ENCODE peak calls at places on chromosomes 11 and 22, in six cellular contexts. One of them, this sample, is unnamed.

GRCh38 chr11:16610738-16611388 is 127.6 kb upstream of the C11orf58 start:
- DNase-seq in body of pancreas: peak
- DNase-seq in bronchial epithelial cell: no peak
- DNase-seq in brain microvascular endothelial cell: no peak
- DNase-seq in cardiac muscle cell: no peak
- DNase-seq in transverse colon: no peak
- DNase-seq in this sample: no peak

GRCh38 chr11:65446446-65447277 is 24.1 kb downstream of the NEAT1 start:
- DNase-seq in bronchial epithelial cell: peak
- DNase-seq in transverse colon: no peak
- DNase-seq in cardiac muscle cell: peak
- DNase-seq in brain microvascular endothelial cell: peak
- DNase-seq in body of pancreas: no peak
- DNase-seq in this sample: no peak

GRCh38 chr11:9755561-9755960 is 91.7 kb downstream of the SWAP70 start:
- DNase-seq in body of pancreas: no peak
- DNase-seq in cardiac muscle cell: peak
- DNase-seq in brain microvascular endothelial cell: peak
- DNase-seq in transverse colon: no peak
- DNase-seq in bronchial epithelial cell: no peak
- DNase-seq in this sample: peak

GRCh38 chr11:117458275-117459120 is 130.8 kb downstream of the CEP164 start:
- DNase-seq in bronchial epithelial cell: peak
- DNase-seq in cardiac muscle cell: no peak
- DNase-seq in transverse colon: no peak
- DNase-seq in body of pancreas: no peak
- DNase-seq in brain microvascular endothelial cell: no peak
- DNase-seq in this sample: no peak

GRCh38 chr11:8689726-8690255 is 7.2 kb downstream of the RPL27A start:
- DNase-seq in body of pancreas: no peak
- DNase-seq in transverse colon: no peak
- DNase-seq in bronchial epithelial cell: no peak
- DNase-seq in brain microvascular endothelial cell: no peak
- DNase-seq in cardiac muscle cell: no peak
- DNase-seq in this sample: no peak

GRCh38 chr11:66188580-66188979 is 79.9 kb upstream of the RAB1B start:
- DNase-seq in bronchial epithelial cell: peak
- DNase-seq in cardiac muscle cell: peak
- DNase-seq in body of pancreas: no peak
- DNase-seq in transverse colon: no peak
- DNase-seq in brain microvascular endothelial cell: peak
- DNase-seq in this sample: no peak

GRCh38 chr11:78147807-78148206 is 8.4 kb upstream of the ALG8 start:
- DNase-seq in brain microvascular endothelial cell: no peak
- DNase-seq in transverse colon: no peak
- DNase-seq in cardiac muscle cell: no peak
- DNase-seq in body of pancreas: no peak
- DNase-seq in bronchial epithelial cell: no peak
- DNase-seq in this sample: no peak

GRCh38 chr11:119337581-119338317 is 2.9 kb downstream of the C1QTNF5 start:
- DNase-seq in cardiac muscle cell: peak
- DNase-seq in transverse colon: no peak
- DNase-seq in body of pancreas: no peak
- DNase-seq in brain microvascular endothelial cell: no peak
- DNase-seq in bronchial epithelial cell: no peak
- DNase-seq in this sample: no peak

GRCh38 chr22:35547993-35548761 is 7.5 kb downstream of the RASD2 start:
- DNase-seq in cardiac muscle cell: no peak
- DNase-seq in bronchial epithelial cell: no peak
- DNase-seq in brain microvascular endothelial cell: no peak
- DNase-seq in transverse colon: no peak
- DNase-seq in body of pancreas: no peak
- DNase-seq in this sample: no peak

GRCh38 chr11:121419839-121420238 is 32.3 kb upstream of the SORL1 start:
- DNase-seq in bronchial epithelial cell: no peak
- DNase-seq in body of pancreas: no peak
- DNase-seq in brain microvascular endothelial cell: no peak
- DNase-seq in cardiac muscle cell: no peak
- DNase-seq in transverse colon: no peak
- DNase-seq in this sample: no peak

GRCh38 chr22:43479962-43480361 is 68.1 kb downstream of the MPPED1 start:
- DNase-seq in body of pancreas: no peak
- DNase-seq in brain microvascular endothelial cell: no peak
- DNase-seq in bronchial epithelial cell: no peak
- DNase-seq in cardiac muscle cell: no peak
- DNase-seq in transverse colon: no peak
- DNase-seq in this sample: no peak

GRCh38 chr11:32233276-32233675 is 142.4 kb downstream of the RCN1 start:
- DNase-seq in body of pancreas: no peak
- DNase-seq in cardiac muscle cell: no peak
- DNase-seq in bronchial epithelial cell: no peak
- DNase-seq in brain microvascular endothelial cell: no peak
- DNase-seq in transverse colon: no peak
- DNase-seq in this sample: no peak

GRCh38 chr22:20550851-20551744 is 43.7 kb downstream of the MED15 start:
- DNase-seq in brain microvascular endothelial cell: peak
- DNase-seq in transverse colon: no peak
- DNase-seq in body of pancreas: no peak
- DNase-seq in cardiac muscle cell: peak
- DNase-seq in bronchial epithelial cell: peak
- DNase-seq in this sample: no peak

GRCh38 chr22:20548806-20549205 is 41.4 kb downstream of the MED15 start:
- DNase-seq in bronchial epithelial cell: no peak
- DNase-seq in body of pancreas: no peak
- DNase-seq in brain microvascular endothelial cell: no peak
- DNase-seq in transverse colon: no peak
- DNase-seq in cardiac muscle cell: no peak
- DNase-seq in this sample: no peak

GRCh38 chr22:20549232-20549841 is 41.9 kb downstream of the MED15 start:
- DNase-seq in body of pancreas: no peak
- DNase-seq in bronchial epithelial cell: no peak
- DNase-seq in cardiac muscle cell: peak
- DNase-seq in transverse colon: no peak
- DNase-seq in brain microvascular endothelial cell: no peak
- DNase-seq in this sample: no peak

GRCh38 chr22:20551805-20552449 is 44.5 kb downstream of the MED15 start:
- DNase-seq in body of pancreas: peak
- DNase-seq in bronchial epithelial cell: no peak
- DNase-seq in transverse colon: no peak
- DNase-seq in brain microvascular endothelial cell: no peak
- DNase-seq in cardiac muscle cell: peak
- DNase-seq in this sample: no peak

DNA sequence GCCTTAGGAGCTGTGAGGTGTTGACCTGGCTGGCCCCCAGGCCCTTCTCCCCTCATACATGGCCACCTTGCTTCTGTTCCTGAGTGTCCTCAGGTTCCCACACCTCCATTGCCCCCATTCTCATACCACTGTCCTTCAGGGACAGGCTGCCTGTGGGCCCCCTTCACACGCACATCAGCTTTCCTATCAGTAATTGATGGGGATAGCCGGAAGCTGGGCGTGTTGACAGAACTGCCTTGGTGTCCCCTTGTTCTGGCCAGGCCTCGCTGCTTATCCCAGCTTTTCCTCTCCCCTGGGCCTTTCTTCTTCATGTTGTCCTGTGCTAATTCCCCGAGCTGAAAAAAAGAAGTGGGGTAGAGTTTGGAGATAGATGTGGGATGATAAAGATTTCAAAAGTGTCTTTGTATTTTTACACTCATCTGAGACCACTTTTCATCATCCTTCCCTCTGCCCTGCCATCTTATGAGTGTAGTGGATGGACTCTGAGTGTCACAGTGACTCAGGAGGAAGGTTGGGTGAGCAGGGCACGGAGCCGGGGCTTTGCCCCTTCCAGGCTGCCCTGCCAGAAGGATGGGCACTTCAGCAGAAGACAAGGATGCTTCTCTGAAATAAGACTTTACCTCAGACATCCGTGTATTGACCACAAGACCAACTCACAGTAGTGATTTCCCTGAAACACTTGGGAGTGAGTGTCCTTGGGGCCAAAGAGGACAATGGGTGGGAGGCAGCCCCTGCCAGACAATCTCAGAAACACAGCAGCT is 42.8 kb downstream of the MED15 start:
- DNase-seq in body of pancreas: no peak
- DNase-seq in transverse colon: no peak
- DNase-seq in bronchial epithelial cell: no peak
- DNase-seq in cardiac muscle cell: no peak
- DNase-seq in brain microvascular endothelial cell: no peak
- DNase-seq in this sample: no peak
- H3K4me3 ChIP-seq in body of pancreas: no peak
- H3K4me3 ChIP-seq in transverse colon: no peak
- H3K4me3 ChIP-seq in bronchial epithelial cell: no peak
- H3K4me3 ChIP-seq in cardiac muscle cell: no peak
- H3K4me3 ChIP-seq in brain microvascular endothelial cell: no peak
- H3K4me3 ChIP-seq in this sample: no peak

GRCh38 chr22:39084666-39085065 is 7.6 kb downstream of the APOBEC3G start:
- DNase-seq in brain microvascular endothelial cell: no peak
- DNase-seq in bronchial epithelial cell: no peak
- DNase-seq in cardiac muscle cell: no peak
- DNase-seq in transverse colon: no peak
- DNase-seq in body of pancreas: no peak
- DNase-seq in this sample: no peak
- TF ChIP-seq CTCF in brain microvascular endothelial cell: no peak
- TF ChIP-seq CTCF in bronchial epithelial cell: no peak
- TF ChIP-seq CTCF in cardiac muscle cell: no peak
- TF ChIP-seq CTCF in transverse colon: no peak
- TF ChIP-seq CTCF in body of pancreas: no peak
- TF ChIP-seq CTCF in this sample: no peak

GRCh38 chr22:29029202-29030000 is 32.2 kb downstream of the C22orf31 start:
- DNase-seq in transverse colon: no peak
- DNase-seq in cardiac muscle cell: no peak
- DNase-seq in brain microvascular endothelial cell: no peak
- DNase-seq in body of pancreas: no peak
- DNase-seq in bronchial epithelial cell: no peak
- DNase-seq in this sample: no peak

GRCh38 chr22:29032014-29032475 is 29.6 kb downstream of the C22orf31 start:
- DNase-seq in bronchial epithelial cell: no peak
- DNase-seq in body of pancreas: peak
- DNase-seq in transverse colon: no peak
- DNase-seq in cardiac muscle cell: peak
- DNase-seq in brain microvascular endothelial cell: no peak
- DNase-seq in this sample: no peak

GRCh38 chr22:29030016-29030617 is 31.5 kb downstream of the C22orf31 start:
- DNase-seq in bronchial epithelial cell: peak
- DNase-seq in cardiac muscle cell: peak
- DNase-seq in body of pancreas: peak
- DNase-seq in brain microvascular endothelial cell: no peak
- DNase-seq in transverse colon: no peak
- DNase-seq in this sample: no peak

GRCh38 chr22:29031236-29031982 is 30.2 kb downstream of the C22orf31 start:
- DNase-seq in brain microvascular endothelial cell: peak
- DNase-seq in body of pancreas: peak
- DNase-seq in bronchial epithelial cell: peak
- DNase-seq in cardiac muscle cell: peak
- DNase-seq in transverse colon: peak
- DNase-seq in this sample: peak

GRCh38 chr22:29030618-29031235 is 30.9 kb downstream of the C22orf31 start:
- DNase-seq in cardiac muscle cell: peak
- DNase-seq in bronchial epithelial cell: peak
- DNase-seq in brain microvascular endothelial cell: peak
- DNase-seq in transverse colon: peak
- DNase-seq in body of pancreas: peak
- DNase-seq in this sample: no peak
- H3K4me3 ChIP-seq in cardiac muscle cell: peak
- H3K4me3 ChIP-seq in bronchial epithelial cell: peak
- H3K4me3 ChIP-seq in brain microvascular endothelial cell: peak
- H3K4me3 ChIP-seq in transverse colon: peak
- H3K4me3 ChIP-seq in body of pancreas: peak
- H3K4me3 ChIP-seq in this sample: peak

GRCh38 chr11:18669211-18669593 is 29.4 kb upstream of the TMEM86A start:
- DNase-seq in transverse colon: no peak
- DNase-seq in cardiac muscle cell: no peak
- DNase-seq in body of pancreas: peak
- DNase-seq in brain microvascular endothelial cell: no peak
- DNase-seq in bronchial epithelial cell: peak
- DNase-seq in this sample: no peak

GRCh38 chr11:18669629-18670162 is 28.9 kb upstream of the TMEM86A start:
- DNase-seq in bronchial epithelial cell: no peak
- DNase-seq in transverse colon: no peak
- DNase-seq in body of pancreas: peak
- DNase-seq in brain microvascular endothelial cell: no peak
- DNase-seq in cardiac muscle cell: no peak
- DNase-seq in this sample: no peak

GRCh38 chr11:18671246-18671645 is 27.3 kb upstream of the TMEM86A start:
- DNase-seq in cardiac muscle cell: no peak
- DNase-seq in body of pancreas: no peak
- DNase-seq in brain microvascular endothelial cell: no peak
- DNase-seq in transverse colon: no peak
- DNase-seq in bronchial epithelial cell: peak
- DNase-seq in this sample: no peak

DNA sequence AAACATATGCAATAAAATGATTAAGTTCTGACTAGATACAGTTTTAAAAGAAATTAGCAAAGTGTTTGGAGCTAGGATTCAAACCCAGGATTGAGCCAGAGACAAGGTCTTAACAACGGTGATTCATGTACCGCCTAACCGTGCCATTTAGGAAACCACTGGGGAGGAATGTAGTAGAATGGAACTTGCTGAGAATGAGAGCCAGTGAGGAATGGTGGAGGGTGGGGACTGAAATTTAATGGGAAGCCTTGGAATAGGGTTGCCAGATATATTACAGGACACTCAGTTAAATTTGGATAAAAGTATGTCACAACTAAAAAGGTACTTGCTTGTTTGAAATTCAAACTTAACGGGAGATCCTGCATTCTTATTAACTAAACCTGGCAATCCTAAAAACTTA is 30.4 kb upstream of the TMEM86A start:
- DNase-seq in transverse colon: no peak
- DNase-seq in cardiac muscle cell: no peak
- DNase-seq in body of pancreas: no peak
- DNase-seq in brain microvascular endothelial cell: no peak
- DNase-seq in bronchial epithelial cell: no peak
- DNase-seq in this sample: no peak
- TF ChIP-seq CTCF in transverse colon: no peak
- TF ChIP-seq CTCF in cardiac muscle cell: no peak
- TF ChIP-seq CTCF in body of pancreas: no peak
- TF ChIP-seq CTCF in brain microvascular endothelial cell: no peak
- TF ChIP-seq CTCF in bronchial epithelial cell: no peak
- TF ChIP-seq CTCF in this sample: no peak

GRCh38 chr22:38923463-38924196 is 33.8 kb upstream of the APOBEC3A start:
- DNase-seq in body of pancreas: peak
- DNase-seq in cardiac muscle cell: peak
- DNase-seq in transverse colon: peak
- DNase-seq in bronchial epithelial cell: peak
- DNase-seq in brain microvascular endothelial cell: peak
- DNase-seq in this sample: peak

GRCh38 chr22:38921801-38922200 is 35.6 kb upstream of the APOBEC3A start:
- DNase-seq in bronchial epithelial cell: no peak
- DNase-seq in cardiac muscle cell: no peak
- DNase-seq in transverse colon: no peak
- DNase-seq in body of pancreas: no peak
- DNase-seq in brain microvascular endothelial cell: no peak
- DNase-seq in this sample: no peak

GRCh38 chr22:38925571-38926041 is 31.8 kb upstream of the APOBEC3A start:
- DNase-seq in transverse colon: no peak
- DNase-seq in bronchial epithelial cell: no peak
- DNase-seq in cardiac muscle cell: no peak
- DNase-seq in body of pancreas: no peak
- DNase-seq in brain microvascular endothelial cell: no peak
- DNase-seq in this sample: no peak

GRCh38 chr22:38927033-38927789 is 30.2 kb upstream of the APOBEC3A start:
- DNase-seq in transverse colon: peak
- DNase-seq in brain microvascular endothelial cell: peak
- DNase-seq in body of pancreas: peak
- DNase-seq in bronchial epithelial cell: peak
- DNase-seq in cardiac muscle cell: peak
- DNase-seq in this sample: no peak

GRCh38 chr22:38924197-38924952 is 33.0 kb upstream of the APOBEC3A start:
- DNase-seq in cardiac muscle cell: peak
- DNase-seq in bronchial epithelial cell: peak
- DNase-seq in body of pancreas: peak
- DNase-seq in brain microvascular endothelial cell: peak
- DNase-seq in transverse colon: peak
- DNase-seq in this sample: peak
- H3K4me3 ChIP-seq in cardiac muscle cell: no peak
- H3K4me3 ChIP-seq in bronchial epithelial cell: no peak
- H3K4me3 ChIP-seq in body of pancreas: no peak
- H3K4me3 ChIP-seq in brain microvascular endothelial cell: peak
- H3K4me3 ChIP-seq in transverse colon: no peak
- H3K4me3 ChIP-seq in this sample: peak

This sample was measured in AG04449.